ENCODE peak calls at places on chromosomes 16 and 17, in six cellular contexts. X is heart right ventricle, F is sigmoid colon, U is GM20000, O is right lobe of liver, H is heart left ventricle. I is an unnamed sample.

GRCh38 chr16:12995721-12996372 is 94.4 kb downstream of the SHISA9 start:
- DNase-seq in U (no peak), H (no peak), O (no peak), X (no peak), F (no peak), I (no peak)

GRCh38 chr17:78781339-78782304 is at the start of gene CYTH1:
- DNase-seq in F (peak; percentile 76), O (peak; percentile 84), U (peak; percentile 28), X (no peak), H (peak; percentile 59), I (peak; percentile 50)

GRCh38 chr17:64240741-64241347 is 22.2 kb downstream of the TEX2 start:
- DNase-seq in O (no peak), H (peak; percentile 76), F (peak; percentile 92), X (peak; percentile 58), U (no peak), I (no peak)

GRCh38 chr16:65763640-65764305 is 602.7 kb upstream of the CDH5 start:
- DNase-seq in H (no peak), X (no peak), F (no peak), U (no peak), O (no peak), I (no peak)

GRCh38 chr17:46266656-46267544 is 28.0 kb upstream of the LRRC37A start:
- DNase-seq in F (peak; percentile 91), O (peak; percentile 89), X (peak; percentile 85), H (peak; percentile 90), U (peak; percentile 97), I (peak; percentile 84)

GRCh38 chr16:3691778-3692177 is 25.5 kb downstream of the TRAP1 start:
- DNase-seq in H (no peak), F (no peak), O (no peak), X (no peak), U (no peak), I (no peak)

GRCh38 chr16:58807276-58807675 is 73.2 kb upstream of the GOT2 start:
- DNase-seq in F (no peak), O (no peak), X (no peak), H (no peak), U (no peak), I (no peak)

GRCh38 chr17:19377602-19378415 is 489 bp upstream of the MAPK7 start:
- DNase-seq in F (peak; percentile 99), U (peak; percentile 100), O (peak; percentile 99), H (peak; percentile 99), X (peak; percentile 98), I (peak; percentile 96)

GRCh38 chr17:57357830-57358426 is 101.6 kb downstream of the MSI2 start:
- DNase-seq in U (peak; percentile 41), H (no peak), F (no peak), O (no peak), X (no peak), I (peak; percentile 57)

GRCh38 chr17:73476890-73477350 is 165.1 kb upstream of the CDC42EP4 start:
- DNase-seq in O (no peak), F (no peak), X (peak; percentile 57), U (no peak), H (peak; percentile 78), I (no peak)

GRCh38 chr17:32909787-32910369 is 18.1 kb upstream of the TMEM98 start:
- DNase-seq in H (peak; percentile 57), F (peak; percentile 79), X (peak; percentile 78), U (peak; percentile 81), O (peak; percentile 69), I (peak; percentile 86)

GRCh38 chr16:30541502-30542329 is 7.1 kb upstream of the ZNF747 start:
- DNase-seq in O (no peak), H (no peak), F (no peak), X (peak; percentile 54), U (no peak), I (no peak)

GRCh38 chr16:17313085-17313611 is 157.6 kb downstream of the XYLT1 start:
- DNase-seq in U (no peak), H (peak; percentile 34), O (no peak), F (peak; percentile 98), X (peak; percentile 9), I (no peak)

GRCh38 chr17:32757963-32758362 is 119.0 kb downstream of the MYO1D start:
- DNase-seq in H (no peak), F (no peak), U (no peak), O (no peak), X (no peak), I (no peak)

GRCh38 chr17:12584727-12585126 is 81.0 kb upstream of the MYOCD start:
- DNase-seq in H (no peak), U (no peak), O (no peak), X (no peak), F (no peak), I (no peak)

GRCh38 chr16:80063028-80063767 is 462.7 kb upstream of the MAF start:
- DNase-seq in F (no peak), U (no peak), O (no peak), X (no peak), H (no peak), I (no peak)

GRCh38 chr16:72357860-72358259 is 185.9 kb upstream of the PMFBP1 start:
- DNase-seq in O (no peak), X (no peak), F (no peak), U (no peak), H (no peak), I (no peak)

GRCh38 chr17:30332057-30332542 is 1.8 kb downstream of the TMIGD1 start:
- DNase-seq in X (no peak), U (peak; percentile 23), F (no peak), O (no peak), H (no peak), I (peak; percentile 74)

GRCh38 chr16:56689171-56689570 is 6.9 kb downstream of the MT1X start:
- DNase-seq in U (no peak), H (no peak), X (no peak), O (no peak), F (no peak), I (no peak)

GRCh38 chr16:71396589-71396988 is 38.1 kb downstream of the CALB2 start:
- DNase-seq in O (no peak), F (no peak), H (no peak), U (no peak), X (no peak), I (no peak)

GRCh38 chr16:57781349-57781740 is 20.9 kb downstream of the KIFC3 start:
- DNase-seq in F (no peak), X (no peak), O (no peak), U (no peak), H (no peak), I (no peak)

GRCh38 chr17:4597975-4598374 is 13.6 kb downstream of the SMTNL2 start:
- DNase-seq in F (no peak), O (no peak), H (peak; percentile 65), X (no peak), U (no peak), I (no peak)

GRCh38 chr16:22970191-22970845 is 156.4 kb downstream of the HS3ST2 start:
- DNase-seq in F (no peak), U (no peak), O (no peak), X (peak; percentile 33), H (no peak), I (no peak)

GRCh38 chr16:10982430-10983174 is 38.2 kb downstream of the CLEC16A start:
- DNase-seq in H (peak; percentile 39), X (peak; percentile 24), F (no peak), O (no peak), U (peak; percentile 50), I (no peak)

GRCh38 chr16:10980811-10981210 is 36.4 kb downstream of the CLEC16A start:
- DNase-seq in H (no peak), O (no peak), X (no peak), U (no peak), F (no peak), I (no peak)

GRCh38 chr16:10979717-10980601 is 35.6 kb downstream of the CLEC16A start:
- DNase-seq in O (peak; percentile 92), H (peak; percentile 33), F (peak; percentile 88), X (peak; percentile 27), U (no peak), I (no peak)

GRCh38 chr16:10983175-10983558 is 38.8 kb downstream of the CLEC16A start:
- DNase-seq in X (no peak), U (no peak), F (no peak), O (no peak), H (no peak), I (peak; percentile 28)

GRCh38 chr16:10981697-10982216 is 37.4 kb downstream of the CLEC16A start:
- DNase-seq in U (peak; percentile 67), O (no peak), F (no peak), H (no peak), X (no peak), I (peak; percentile 69)
- TF ChIP-seq CTCF in U (peak; percentile 77), O (peak; percentile 21), F (no peak), H (no peak), X (peak; percentile 28), I (peak; percentile 55)

GRCh38 chr17:17440938-17441730 is 35.7 kb upstream of the MED9 start:
- DNase-seq in H (no peak), F (no peak), X (no peak), O (no peak), U (no peak), I (no peak)

GRCh38 chr17:17437461-17437860 is 39.3 kb upstream of the MED9 start:
- DNase-seq in X (no peak), U (no peak), F (no peak), H (no peak), O (no peak), I (no peak)

GRCh38 chr17:17443173-17443572 is 33.6 kb upstream of the MED9 start:
- DNase-seq in U (no peak), H (no peak), O (no peak), X (no peak), F (no peak), I (no peak)

GRCh38 chr17:17437893-17438292 is 38.9 kb upstream of the MED9 start:
- DNase-seq in X (no peak), H (no peak), F (no peak), U (no peak), O (no peak), I (no peak)

GRCh38 chr17:17439971-17440843 is 36.6 kb upstream of the MED9 start:
- DNase-seq in F (no peak), H (no peak), U (peak; percentile 86), O (peak; percentile 61), X (peak; percentile 31), I (peak; percentile 90)
- TF ChIP-seq CTCF in F (peak; percentile 40), H (peak; percentile 47), U (peak; percentile 61), O (peak; percentile 40), X (peak; percentile 70), I (peak; percentile 82)

GRCh38 chr17:69916761-69917160 is 158.3 kb upstream of the KCNJ16 start:
- DNase-seq in H (no peak), O (no peak), U (no peak), X (no peak), F (no peak), I (no peak)
- TF ChIP-seq CTCF in H (no peak), O (no peak), U (no peak), X (no peak), F (no peak), I (no peak)

DNA sequence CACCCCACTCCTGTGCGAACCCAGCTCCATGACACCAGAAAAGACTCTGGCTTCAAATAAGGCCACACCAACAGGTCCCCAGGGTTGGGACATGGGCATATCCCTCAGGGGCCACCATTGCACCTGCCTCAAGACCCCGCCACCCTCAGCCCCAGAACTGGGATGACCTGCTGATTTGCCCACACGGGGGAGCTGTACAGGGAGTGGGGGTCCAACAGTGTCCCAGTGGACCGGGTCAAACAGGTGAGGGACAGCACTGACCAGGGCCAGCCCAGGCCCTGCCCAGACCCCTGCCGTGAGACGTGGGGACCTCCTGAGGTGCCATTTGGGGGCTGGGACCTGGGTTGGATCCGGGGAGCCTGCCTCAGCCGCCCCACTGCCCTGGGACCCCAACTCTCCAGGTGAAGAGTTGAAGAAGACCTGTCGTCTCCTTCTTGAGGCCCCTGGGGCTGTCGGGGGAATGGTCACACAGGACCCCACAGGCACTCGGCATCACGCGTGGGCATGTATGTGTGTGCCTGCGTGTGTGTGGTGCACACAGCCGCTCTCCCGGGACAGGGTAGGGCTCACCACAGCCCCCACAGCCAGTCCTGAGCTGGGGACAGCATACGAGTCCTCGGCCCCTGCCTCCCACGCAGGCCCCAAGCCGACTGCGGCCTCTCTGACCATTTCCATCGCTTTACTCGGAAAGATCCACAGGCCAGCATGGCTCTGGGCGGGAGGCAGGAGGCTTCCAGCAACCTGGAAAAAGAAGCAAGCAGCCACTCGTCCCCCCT is 34.2 kb upstream of the ZNF469 start:
- DNase-seq in O (no peak), F (peak; percentile 57), U (no peak), H (no peak), X (no peak), I (no peak)
- TF ChIP-seq CTCF in O (no peak), F (no peak), U (no peak), H (no peak), X (no peak), I (no peak)